ENCODE peak calls at places on chromosomes 1 and 21, in ten cellular contexts. Z is PC-9, N is HFFc6, D is NB4, O is cardiac fibroblast, L is AG04450, W is fibroblast of lung, A is AG09309, B is upper lobe of right lung, E is cardiac muscle cell. R is an unnamed sample.

GRCh38 chr1:37691497-37692077 is 729 bp upstream of the CDCA8 start:
- DNase-seq in L (no peak), E (peak), W (peak), O (peak), Z (peak), A (no peak), N (peak), B (peak), D (peak), R (no peak)

GRCh38 chr1:239388578-239388977 is 2.2 kb downstream of the CHRM3 start:
- DNase-seq in A (no peak), Z (no peak), E (no peak), B (no peak), O (no peak), D (no peak), N (no peak), L (no peak), W (peak), R (no peak)

GRCh38 chr1:94623560-94624148 is 82.1 kb upstream of the F3 start:
- DNase-seq in D (no peak), O (peak), N (no peak), A (no peak), L (no peak), B (no peak), W (peak), Z (peak), E (no peak), R (no peak)

GRCh38 chr1:12179111-12179519 is 12.3 kb downstream of the TNFRSF1B start:
- DNase-seq in O (peak), D (no peak), A (no peak), W (peak), B (no peak), N (peak), L (peak), Z (no peak), E (no peak), R (no peak)

GRCh38 chr1:6208723-6209660 is 3.1 kb downstream of the RNF207 start:
- DNase-seq in B (peak), D (peak), L (no peak), E (peak), W (peak), Z (no peak), O (peak), A (no peak), N (peak), R (no peak)

GRCh38 chr1:170307426-170307825 is 161.7 kb downstream of the NTMT2 start:
- DNase-seq in N (peak), L (no peak), D (no peak), W (no peak), Z (no peak), O (no peak), B (no peak), A (no peak), E (no peak), R (no peak)

GRCh38 chr21:36255650-36256047 is 64.3 kb upstream of the MORC3 start:
- DNase-seq in A (no peak), O (no peak), B (no peak), E (no peak), D (no peak), N (no peak), W (no peak), L (no peak), Z (no peak), R (no peak)

GRCh38 chr1:236603896-236604217 is 459 bp downstream of the HEATR1 start:
- DNase-seq in D (no peak), B (no peak), O (peak), N (peak), E (no peak), Z (no peak), W (peak), A (no peak), L (no peak), R (no peak)

GRCh38 chr1:55127827-55128343 is 87.3 kb downstream of the USP24 start:
- DNase-seq in Z (no peak), L (peak), A (no peak), W (peak), B (no peak), N (peak), D (peak), O (no peak), E (no peak), R (no peak)

GRCh38 chr1:17635811-17636210 is 96.3 kb downstream of the ARHGEF10L start:
- DNase-seq in A (no peak), O (no peak), B (peak), W (no peak), E (no peak), L (no peak), N (no peak), Z (no peak), D (peak), R (no peak)

GRCh38 chr21:35395728-35396127 is 346.6 kb upstream of the RUNX1 start:
- DNase-seq in E (no peak), O (peak), N (peak), D (peak), W (peak), L (no peak), A (no peak), B (no peak), Z (peak), R (no peak)

GRCh38 chr21:44574457-44575306 is 1.2 kb downstream of the KRTAP10-4 start:
- DNase-seq in A (no peak), D (no peak), B (peak), O (no peak), W (no peak), L (no peak), N (no peak), Z (no peak), E (no peak), R (no peak)
- TF ChIP-seq CTCF in A (no peak), D (no peak), B (no peak), O (no peak), W (no peak), L (no peak), N (peak), Z (no peak), E (no peak), R (no peak)

GRCh38 chr1:85024736-85025135 is 23.6 kb downstream of the MCOLN3 start:
- DNase-seq in L (no peak), W (no peak), B (no peak), A (no peak), N (no peak), O (no peak), D (no peak), Z (no peak), E (no peak), R (no peak)
- TF ChIP-seq CTCF in L (no peak), W (no peak), B (no peak), A (no peak), N (no peak), O (no peak), D (no peak), Z (no peak), E (no peak), R (peak)

DNA sequence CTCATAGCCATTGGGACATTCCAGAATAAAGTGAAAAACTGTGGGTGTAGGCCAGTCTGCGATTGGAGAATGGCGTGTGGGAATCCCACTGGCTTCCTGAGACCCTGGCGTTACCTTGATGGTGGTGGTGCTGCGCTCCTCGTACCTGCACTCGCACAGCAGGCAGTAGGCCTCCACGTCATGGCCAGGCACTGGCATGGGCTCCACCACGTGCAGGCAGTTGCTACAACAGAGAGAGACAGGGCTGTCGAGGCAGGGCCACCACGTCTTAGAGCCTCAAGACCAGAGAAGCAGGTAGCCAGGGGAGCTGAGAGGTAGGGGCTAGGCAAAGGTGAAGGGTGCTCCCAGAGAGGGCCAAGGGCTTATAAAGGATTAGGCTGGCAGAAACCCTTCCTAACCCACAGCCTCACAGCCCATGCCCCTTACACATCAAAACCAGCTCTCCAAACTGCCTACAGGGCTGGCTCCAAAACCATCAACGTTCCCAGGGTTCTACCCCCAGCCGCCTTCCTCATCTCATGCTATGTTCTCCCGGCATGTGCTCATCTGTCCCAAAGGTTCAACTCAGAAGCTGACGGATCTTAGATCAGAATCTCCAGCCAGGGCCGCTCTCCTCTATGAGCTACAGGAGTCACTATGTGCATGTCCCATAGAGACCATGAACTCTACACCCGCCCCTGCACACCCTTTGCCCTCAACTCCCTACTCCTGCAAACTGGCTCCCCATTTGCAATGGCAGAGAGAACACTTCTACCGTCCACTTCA is 7.5 kb downstream of the TMEM9 start:
- DNase-seq in W (no peak), E (no peak), N (no peak), B (peak), A (no peak), L (no peak), D (no peak), Z (no peak), O (no peak), R (no peak)
- TF ChIP-seq CTCF in W (no peak), E (no peak), N (no peak), B (no peak), A (no peak), L (no peak), D (no peak), Z (no peak), O (no peak), R (no peak)

GRCh38 chr1:213131851-213132655 is 81.0 kb downstream of the RPS6KC1 start:
- DNase-seq in W (no peak), A (no peak), N (no peak), Z (no peak), B (no peak), D (no peak), E (no peak), L (no peak), O (peak), R (no peak)
- TF ChIP-seq CTCF in W (peak), A (no peak), N (peak), Z (no peak), B (no peak), D (no peak), E (peak), L (no peak), O (no peak), R (no peak)

DNA sequence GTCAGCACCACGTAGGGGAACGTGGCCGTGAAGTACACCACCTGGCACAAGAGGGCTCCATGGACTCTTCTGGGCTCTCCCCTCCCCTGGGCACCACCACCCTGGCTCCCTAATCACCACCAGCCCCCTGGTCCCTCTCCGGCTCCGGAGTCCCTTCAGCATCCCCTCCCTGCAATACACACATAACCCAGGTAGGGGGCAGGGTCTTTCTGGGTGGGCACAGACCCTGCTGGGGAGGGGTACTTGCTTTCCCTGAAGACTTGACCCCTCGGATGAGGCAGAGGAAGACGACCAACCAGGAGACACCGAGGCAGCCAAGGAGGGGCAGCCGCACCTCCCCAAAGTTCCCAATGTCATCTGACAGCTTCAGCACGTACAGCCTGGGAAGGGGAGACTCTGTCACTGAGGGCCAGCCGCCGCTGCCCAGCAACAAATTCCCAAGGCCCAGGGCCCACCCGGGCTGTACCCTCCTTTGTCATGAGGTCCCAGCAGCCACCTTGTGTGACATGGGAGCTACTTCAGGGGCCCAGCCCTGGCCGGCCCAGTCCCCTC is 11.3 kb downstream of the CCDC24 start:
- DNase-seq in W (no peak), O (no peak), E (no peak), B (no peak), N (no peak), L (no peak), A (no peak), D (no peak), Z (no peak), R (no peak)
- TF ChIP-seq CTCF in W (peak), O (no peak), E (peak), B (no peak), N (peak), L (peak), A (peak), D (no peak), Z (peak), R (peak)

GRCh38 chr1:4369335-4369734 is 285.1 kb upstream of the AJAP1 start:
- DNase-seq in D (no peak), N (no peak), Z (no peak), W (no peak), B (no peak), E (no peak), L (no peak), A (no peak), O (no peak), R (no peak)
- TF ChIP-seq CTCF in D (no peak), N (no peak), Z (no peak), W (no peak), B (no peak), E (no peak), L (no peak), A (no peak), O (no peak), R (no peak)

GRCh38 chr1:198909973-198910372 is 271.1 kb downstream of the PTPRC start:
- DNase-seq in W (peak), L (no peak), B (no peak), D (no peak), O (peak), Z (no peak), N (peak), E (no peak), A (no peak), R (no peak)
- TF ChIP-seq CTCF in W (no peak), L (peak), B (no peak), D (no peak), O (no peak), Z (no peak), N (peak), E (no peak), A (no peak), R (no peak)

DNA sequence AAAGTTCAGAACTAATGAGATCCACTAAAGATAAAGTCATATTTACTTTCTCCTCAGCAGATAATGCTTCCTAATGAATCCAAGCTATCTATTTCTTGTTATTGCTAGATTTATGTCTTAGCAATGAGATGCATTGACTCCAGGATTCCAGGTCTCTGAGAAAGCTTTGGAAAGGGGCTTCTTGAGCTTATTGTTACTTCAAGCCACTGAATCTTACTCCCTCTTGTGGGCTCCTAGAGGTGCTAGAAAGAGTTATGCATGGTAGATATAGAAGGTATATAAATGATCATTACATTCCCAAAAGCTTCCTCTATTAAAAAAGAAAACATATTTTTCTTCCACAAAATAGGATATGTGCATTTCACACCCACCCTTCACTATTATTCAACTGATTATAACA is 246.4 kb upstream of the ADAMTS5 start:
- DNase-seq in B (no peak), Z (no peak), O (peak), A (no peak), D (no peak), E (peak), N (peak), L (no peak), W (no peak), R (no peak)
- TF ChIP-seq CTCF in B (no peak), Z (no peak), O (peak), A (peak), D (no peak), E (peak), N (peak), L (peak), W (peak), R (peak)

DNA sequence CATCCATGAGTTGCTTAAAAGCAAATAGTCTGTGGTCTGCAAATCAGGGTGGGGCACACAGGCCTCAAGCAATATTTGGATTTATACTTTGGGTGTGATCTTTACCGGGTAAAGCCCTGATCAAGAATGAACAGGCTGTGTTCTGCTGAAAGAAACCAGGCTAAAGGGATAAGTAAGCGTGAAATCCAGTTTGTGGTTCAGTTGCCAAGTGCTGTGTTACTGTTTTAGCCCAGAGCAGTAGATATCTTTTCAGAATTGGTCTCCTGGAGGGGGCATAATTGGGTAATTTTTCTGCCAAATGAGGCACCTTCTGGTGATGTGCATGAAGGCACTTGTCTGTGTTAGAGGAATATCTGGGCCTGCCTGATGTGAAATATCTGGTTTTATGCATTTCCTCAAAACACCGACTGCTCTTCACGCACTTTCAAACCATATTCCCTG is 21.4 kb downstream of the AIM2 start:
- DNase-seq in O (no peak), N (no peak), L (no peak), Z (no peak), E (no peak), B (no peak), D (peak), W (no peak), A (no peak), R (no peak)
- TF ChIP-seq CTCF in O (no peak), N (no peak), L (no peak), Z (no peak), E (no peak), B (no peak), D (no peak), W (no peak), A (no peak), R (no peak)

DNA sequence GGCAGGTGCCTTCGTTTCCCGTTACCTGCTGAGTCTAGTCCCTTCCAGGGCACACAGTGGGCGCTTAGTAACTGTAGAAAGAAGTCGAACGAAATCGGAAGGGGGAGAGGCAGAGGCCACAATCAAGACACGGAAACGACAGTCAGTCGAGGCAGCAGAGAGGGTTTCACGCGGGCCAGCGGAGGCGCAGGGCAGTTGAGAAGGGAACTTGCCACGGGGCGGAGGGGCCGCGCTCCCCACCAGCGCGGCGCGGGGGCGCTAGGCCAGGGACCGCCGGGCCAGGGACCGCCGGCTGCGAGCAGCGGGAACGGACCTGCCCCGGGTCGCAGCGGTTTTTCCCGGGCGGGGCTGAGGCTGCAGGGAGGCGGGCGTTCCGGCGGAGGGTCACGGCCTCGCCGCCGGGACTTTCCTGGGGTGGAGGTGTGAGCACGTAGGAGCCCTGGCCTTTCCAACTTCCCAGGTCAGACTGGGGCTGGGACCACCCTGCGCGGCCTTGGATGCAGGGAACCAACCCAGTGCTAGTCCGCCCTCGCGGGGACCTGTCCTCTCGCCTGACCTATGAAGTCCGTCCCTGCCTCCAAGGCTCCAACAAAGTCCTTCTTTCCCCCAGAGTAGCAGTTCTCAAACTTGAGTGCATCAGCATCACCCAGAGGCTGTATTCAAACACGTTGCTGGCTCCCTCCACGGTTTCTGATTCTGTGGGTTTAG is 150.1 kb upstream of the FGGY start:
- DNase-seq in N (no peak), E (peak), L (no peak), D (peak), Z (peak), W (peak), O (peak), A (no peak), B (peak), R (no peak)
- TF ChIP-seq CTCF in N (peak), E (peak), L (no peak), D (peak), Z (no peak), W (peak), O (no peak), A (no peak), B (peak), R (no peak)